ENCODE peak calls at places on chromosomes 11 and 22, in four cellular contexts. X is HL-60, B is GM12878, I is K562. R is an unnamed sample.
A peak's percentile ranks its signal among the peaks of the same experiment; 100 is the strongest.

GRCh38 chr11:115452245-115452644 is 52.0 kb downstream of the CADM1 start:
- DNase-seq in X (no peak), B (no peak), I (no peak), R (no peak)

GRCh38 chr11:17683378-17684161 is 35.8 kb upstream of the MYOD1 start:
- DNase-seq in X (no peak), B (no peak), I (no peak), R (no peak)

GRCh38 chr11:57315491-57315890 is 9.3 kb downstream of the TNKS1BP1 start:
- DNase-seq in X (no peak), B (no peak), I (no peak), R (no peak)

GRCh38 chr11:67691149-67691548 is 16.7 kb upstream of the ALDH3B2 start:
- DNase-seq in X (no peak), B (no peak), I (no peak), R (no peak)

GRCh38 chr11:46504817-46505613 is 88.8 kb downstream of the AMBRA1 start:
- DNase-seq in X (no peak), B (no peak), I (no peak), R (no peak)

GRCh38 chr11:44611687-44612437 is 46.4 kb downstream of the CD82 start:
- DNase-seq in X (no peak), B (peak; percentile 86), I (no peak), R (no peak)

GRCh38 chr22:20724676-20725454 is 49.0 kb upstream of the SERPIND1 start:
- DNase-seq in X (no peak), B (no peak), I (no peak), R (no peak)

GRCh38 chr11:95888852-95889251 is 35.1 kb downstream of the MTMR2 start:
- DNase-seq in X (no peak), B (no peak), I (no peak), R (no peak)

GRCh38 chr11:46050065-46050464 is 71.2 kb downstream of the PHF21A start:
- DNase-seq in X (no peak), B (no peak), I (no peak), R (no peak)

GRCh38 chr11:105838668-105839403 is 183.2 kb downstream of the MSANTD4 start:
- DNase-seq in X (no peak), B (no peak), I (no peak), R (no peak)

GRCh38 chr22:39241632-39242388 is 3.0 kb downstream of the PDGFB start:
- DNase-seq in X (no peak), B (no peak), I (no peak), R (no peak)

GRCh38 chr11:77175869-77176539 is 48.0 kb downstream of the MYO7A start:
- DNase-seq in X (peak; percentile 61), B (no peak), I (no peak), R (no peak)

GRCh38 chr11:65444314-65445051 is 21.9 kb downstream of the NEAT1 start:
- DNase-seq in X (no peak), B (no peak), I (no peak), R (no peak)

GRCh38 chr11:80116796-80117195 is 676.0 kb upstream of the TENM4 start:
- DNase-seq in X (no peak), B (no peak), I (no peak), R (no peak)

GRCh38 chr11:116928102-116928777 is 90.8 kb upstream of the APOA1 start:
- DNase-seq in X (peak; percentile 24), B (peak; percentile 56), I (no peak), R (peak; percentile 22)

GRCh38 chr11:27013741-27014415 is 20.0 kb downstream of the FIBIN start:
- DNase-seq in X (no peak), B (no peak), I (no peak), R (no peak)

GRCh38 chr11:12853652-12854296 is 155.3 kb upstream of the RASSF10 start:
- DNase-seq in X (no peak), B (no peak), I (peak; percentile 70), R (no peak)

GRCh38 chr22:32606181-32606580 is 131.6 kb downstream of the FBXO7 start:
- DNase-seq in X (no peak), B (no peak), I (no peak), R (no peak)

GRCh38 chr11:13210424-13210823 is 67.2 kb upstream of the BMAL1 start:
- DNase-seq in X (no peak), B (no peak), I (peak; percentile 17), R (no peak)

GRCh38 chr11:12629601-12630313 is 44.5 kb upstream of the TEAD1 start:
- DNase-seq in X (no peak), B (no peak), I (no peak), R (no peak)

GRCh38 chr22:44204937-44205712 is 24.4 kb downstream of the PARVG start:
- DNase-seq in X (no peak), B (no peak), I (no peak), R (no peak)

GRCh38 chr11:33779849-33780528 is 5.7 kb upstream of the FBXO3 start:
- DNase-seq in X (no peak), B (no peak), I (no peak), R (no peak)

GRCh38 chr11:126603486-126603885 is 248.0 kb downstream of the ST3GAL4 start:
- DNase-seq in X (no peak), B (no peak), I (no peak), R (no peak)

GRCh38 chr11:86418929-86419328 is 44.2 kb downstream of the CCDC81 start:
- DNase-seq in X (no peak), B (no peak), I (no peak), R (no peak)

GRCh38 chr22:39152024-39152510 is 413 bp downstream of the CBX7 start:
- DNase-seq in X (no peak), B (no peak), I (no peak), R (no peak)

GRCh38 chr11:132111781-132112380 is 741.5 kb downstream of the NTM start:
- DNase-seq in X (no peak), B (no peak), I (no peak), R (no peak)

GRCh38 chr11:20162824-20163777 is 2.8 kb upstream of the DBX1 start:
- DNase-seq in X (no peak), B (no peak), I (no peak), R (no peak)

GRCh38 chr11:838441-839279 is 3.7 kb downstream of the POLR2L start:
- DNase-seq in X (no peak), B (no peak), I (no peak), R (no peak)

GRCh38 chr11:837990-838307 is 4.4 kb downstream of the POLR2L start:
- DNase-seq in X (no peak), B (no peak), I (no peak), R (no peak)

GRCh38 chr11:839280-839623 is 3.1 kb downstream of the POLR2L start:
- DNase-seq in X (no peak), B (no peak), I (no peak), R (no peak)

GRCh38 chr11:841981-842369 is 354 bp downstream of the POLR2L start:
- DNase-seq in X (no peak), B (no peak), I (no peak), R (no peak)

DNA sequence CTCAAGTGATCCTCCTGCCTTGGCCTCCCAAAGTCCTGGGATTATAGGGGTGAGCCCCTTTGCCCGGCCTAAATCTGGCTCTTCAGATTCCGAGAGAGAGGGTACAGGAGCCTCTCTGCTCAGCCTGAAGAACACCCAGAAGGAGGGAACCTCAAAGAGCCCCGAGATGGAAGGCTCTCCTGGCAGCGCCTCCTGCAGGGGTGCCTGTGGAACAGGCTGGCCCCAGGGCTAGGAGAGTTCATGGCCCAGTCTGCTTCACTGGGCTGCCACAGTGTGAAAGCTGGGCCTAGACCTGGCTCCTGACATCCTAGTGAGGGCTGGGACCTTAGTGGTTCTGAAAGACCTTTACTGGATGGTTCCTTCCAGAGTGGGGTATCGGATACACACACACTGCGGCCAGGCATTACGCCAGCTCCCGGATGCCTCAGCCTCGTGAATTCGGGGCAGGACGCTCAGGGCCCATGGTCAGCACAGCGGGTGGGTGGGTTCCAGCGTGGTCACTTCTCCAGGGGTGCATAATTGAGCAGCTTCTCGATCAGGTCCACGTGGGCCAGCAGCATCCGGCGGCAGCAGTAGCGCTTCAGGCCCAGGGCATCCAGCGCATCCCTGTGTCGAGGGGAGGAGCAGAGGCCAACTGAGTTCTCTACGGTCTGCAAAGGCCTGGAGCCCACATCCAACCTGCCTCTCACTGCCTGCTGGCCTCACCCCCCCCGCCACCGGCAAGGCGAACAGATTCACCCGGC is 2.3 kb downstream of the POLR2L start:
- DNase-seq in X (no peak), B (no peak), I (no peak), R (no peak)
- TF ChIP-seq POLR2AphosphoS5 in X (no peak), B (no peak), I (peak; percentile 33), R (no peak)

GRCh38 chr22:31080848-31081649 is at the start of gene SMTN:
- DNase-seq in X (peak; percentile 60), B (peak; percentile 56), I (peak; percentile 85), R (peak; percentile 90)
- TF ChIP-seq SPI1 in X (no peak), B (no peak), I (no peak), R (no peak)

GRCh38 chr11:441418-442274 is at the start of gene ANO9:
- DNase-seq in X (no peak), B (no peak), I (peak; percentile 81), R (peak; percentile 94)
- TF ChIP-seq POLR2AphosphoS5 in X (no peak), B (peak; percentile 57), I (no peak), R (no peak)

GRCh38 chr11:69576069-69576782 is 64.7 kb upstream of the CCND1 start:
- DNase-seq in X (no peak), B (no peak), I (no peak), R (no peak)
- TF ChIP-seq SPI1 in X (peak; percentile 82), B (no peak), I (peak; percentile 10), R (no peak)

DNA sequence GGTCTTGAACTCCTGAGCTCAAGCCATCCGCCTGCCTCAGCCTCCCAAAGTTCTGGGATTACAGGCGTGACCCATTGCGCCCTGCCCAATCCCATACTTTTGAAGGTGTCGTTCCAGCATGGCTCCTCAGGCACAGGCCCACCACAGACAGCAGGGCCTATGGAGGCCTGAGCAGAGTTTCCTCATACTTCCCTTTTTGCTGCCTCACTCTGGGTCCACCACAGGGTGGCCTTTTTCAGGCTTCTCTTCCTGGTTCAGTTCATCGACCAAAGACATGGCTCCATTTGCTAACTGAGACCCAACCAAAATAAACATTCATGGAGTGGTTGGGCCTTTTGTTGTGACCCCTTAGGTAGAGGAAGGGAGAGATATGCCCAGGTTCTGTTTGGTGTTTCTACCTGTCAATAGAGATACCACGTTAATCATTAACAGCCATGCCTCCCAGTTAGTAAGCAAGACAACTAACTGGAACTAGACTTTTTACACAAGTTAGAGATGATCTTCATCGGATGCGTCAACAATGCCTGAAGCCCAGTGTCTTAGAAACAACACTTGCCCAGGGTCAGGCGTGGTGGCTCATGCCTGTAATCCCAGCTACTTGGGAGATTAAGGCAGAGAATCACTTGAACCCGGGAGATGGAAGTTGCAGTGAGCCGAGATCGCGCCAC is 35.1 kb downstream of the TRIOBP start:
- DNase-seq in X (no peak), B (no peak), I (peak; percentile 27), R (no peak)
- TF ChIP-seq POLR2AphosphoS5 in X (peak; percentile 23), B (no peak), I (no peak), R (no peak)

DNA sequence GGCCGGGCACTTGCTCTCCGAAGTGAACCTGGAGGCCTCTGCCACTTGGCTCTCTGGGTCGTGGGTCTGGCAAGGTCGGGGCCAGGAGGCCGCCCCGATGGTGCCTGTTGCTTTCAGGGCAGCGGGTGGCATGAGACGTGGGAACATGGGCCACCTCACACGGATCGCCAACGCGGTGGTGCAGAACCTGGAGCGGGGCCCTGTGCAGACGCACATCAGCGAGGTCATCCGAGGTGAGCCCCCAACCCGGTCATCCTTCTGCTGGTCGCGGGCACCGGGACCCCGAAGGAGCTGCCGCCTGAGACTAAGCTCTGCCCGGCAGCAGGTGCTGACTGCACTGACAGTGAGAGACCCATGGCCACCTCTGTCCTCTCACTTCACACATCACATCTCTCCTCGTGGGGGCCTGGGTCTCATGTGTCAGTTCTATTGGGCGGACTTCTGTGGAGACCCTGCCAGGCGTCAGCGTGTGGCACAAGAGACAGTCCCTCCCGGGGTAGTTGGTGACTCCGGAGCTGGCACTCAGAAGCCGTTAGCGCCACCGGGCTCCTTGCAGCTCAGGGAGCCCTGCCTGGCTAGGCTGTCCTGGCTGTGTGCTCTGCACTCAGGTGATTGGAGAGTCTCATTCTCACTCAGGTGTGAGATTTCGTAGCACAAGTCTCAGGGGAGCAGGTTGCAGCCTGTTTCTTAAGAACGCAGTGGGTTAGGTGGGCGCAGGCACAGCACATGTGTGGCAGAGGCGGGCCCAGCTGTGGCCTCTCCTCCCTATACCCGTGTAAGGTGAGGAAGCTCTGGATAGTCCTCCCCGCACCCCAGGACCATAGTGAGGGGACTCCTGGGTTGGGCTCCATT is 39.8 kb downstream of the SBF1 start:
- DNase-seq in X (no peak), B (no peak), I (no peak), R (no peak)
- TF ChIP-seq SPI1 in X (no peak), B (no peak), I (no peak), R (no peak)

R was measured in GM12891.